ENCODE peak calls at places on chromosomes 5 and 9, in four cellular contexts. C, L, N and V are unnamed samples. For H3K9me3, the result is how much of the 10 kb centered on the place peaks cover.

GRCh38 chr5:142506046-142506445 is 179.8 kb downstream of the FGF1 start:
- DNase-seq in C (no peak), N (no peak), L (no peak), V (no peak)

GRCh38 chr9:16175461-16175860 is 622.6 kb downstream of the CCDC171 start:
- DNase-seq in N (no peak), L (no peak), C (no peak), V (no peak)

GRCh38 chr5:57327934-57328333 is 154.1 kb downstream of the GPBP1 start:
- DNase-seq in N (no peak), C (no peak), L (no peak), V (no peak)

GRCh38 chr9:137445930-137446431 is 4.8 kb upstream of the ENTPD8 start:
- DNase-seq in N (no peak), C (peak), L (no peak), V (no peak)

GRCh38 chr5:95773325-95774059 is 42.4 kb downstream of the RHOBTB3 start:
- DNase-seq in C (no peak), N (no peak), L (no peak), V (no peak)

GRCh38 chr9:18012170-18012569 is 433.3 kb downstream of the SH3GL2 start:
- DNase-seq in L (no peak), C (no peak), N (no peak), V (no peak)

GRCh38 chr9:37464426-37465248 is 613 bp downstream of the ZBTB5 start:
- DNase-seq in C (peak), N (peak), L (peak), V (peak)

GRCh38 chr9:91803143-91803940 is 146.7 kb downstream of the ROR2 start:
- DNase-seq in N (no peak), C (no peak), L (no peak), V (no peak)

GRCh38 chr5:113060410-113061025 is 83.9 kb downstream of the DCP2 start:
- DNase-seq in C (no peak), N (no peak), L (no peak), V (no peak)

GRCh38 chr9:136849960-136850865 is 1.0 kb downstream of the PHPT1 start:
- DNase-seq in L (no peak), N (no peak), C (no peak), V (no peak)

GRCh38 chr5:159504857-159505304 is 174.6 kb upstream of the IL12B start:
- DNase-seq in N (peak), L (no peak), C (no peak), V (no peak)

GRCh38 chr5:160438316-160439204 is 16.9 kb downstream of the PTTG1 start:
- DNase-seq in C (peak), L (peak), N (no peak), V (peak)

GRCh38 chr5:168471785-168472184 is 14.5 kb upstream of the RARS1 start:
- DNase-seq in C (no peak), N (no peak), L (no peak), V (no peak)

GRCh38 chr5:135133698-135134515 is 99.9 kb upstream of the PITX1 start:
- DNase-seq in L (peak), C (no peak), N (no peak), V (no peak)

GRCh38 chr5:174191076-174191475 is 145.6 kb downstream of the NSG2 start:
- DNase-seq in L (no peak), N (no peak), C (no peak), V (no peak)

GRCh38 chr5:13553896-13554295 is 390.6 kb downstream of the DNAH5 start:
- DNase-seq in L (no peak), C (no peak), N (no peak), V (no peak)

DNA sequence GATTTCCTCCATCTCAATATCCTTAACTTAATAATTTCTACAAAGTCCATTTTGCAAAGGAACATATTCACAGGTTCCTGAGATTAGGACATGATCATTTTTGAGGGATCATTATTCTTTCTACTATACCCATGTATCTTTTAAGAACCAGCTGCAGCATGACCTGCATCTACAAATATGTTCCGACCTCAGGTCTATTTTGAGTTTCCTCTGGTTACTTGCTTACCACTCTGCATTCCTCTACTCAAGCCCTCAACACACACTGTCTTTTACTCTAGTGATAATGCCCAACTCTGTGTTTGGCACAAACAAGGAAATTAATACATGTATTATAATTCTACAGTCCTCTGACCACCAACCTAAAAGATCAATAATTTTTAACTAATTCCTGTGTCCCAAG is 386.1 kb downstream of the DNAH5 start:
- DNase-seq in C (no peak), L (no peak), N (no peak), V (no peak)
- H3K9me3 ChIP-seq in C (under half), L (under half), N (under half), V (under half)

DNA sequence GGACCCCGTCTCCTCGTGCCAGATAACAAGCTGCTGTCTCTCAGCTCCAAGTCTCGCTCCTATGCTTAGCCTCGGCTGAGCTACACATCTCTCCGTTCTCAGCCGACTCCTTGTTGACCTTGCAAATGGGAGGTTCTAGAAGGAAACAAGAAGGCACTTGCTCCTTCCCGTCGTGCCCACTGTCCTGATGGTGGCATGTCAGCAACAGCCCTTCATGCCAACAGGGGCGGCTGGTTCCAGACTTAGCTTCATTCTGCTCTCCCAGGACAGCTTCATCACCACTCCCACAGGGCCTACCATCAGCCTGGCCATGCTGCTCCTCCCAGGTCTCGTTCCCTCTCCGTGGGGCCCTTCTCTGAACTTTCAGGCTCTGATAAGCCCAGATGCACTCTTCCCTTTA is 13.0 kb upstream of the RASGEF1C start:
- DNase-seq in L (no peak), N (no peak), C (no peak), V (no peak)
- H3K9me3 ChIP-seq in L (under half), N (under half), C (under half), V (half or more)

GRCh38 chr5:3878267-3878666 is 282.6 kb downstream of the IRX1 start:
- DNase-seq in N (no peak), C (no peak), L (no peak), V (no peak)

DNA sequence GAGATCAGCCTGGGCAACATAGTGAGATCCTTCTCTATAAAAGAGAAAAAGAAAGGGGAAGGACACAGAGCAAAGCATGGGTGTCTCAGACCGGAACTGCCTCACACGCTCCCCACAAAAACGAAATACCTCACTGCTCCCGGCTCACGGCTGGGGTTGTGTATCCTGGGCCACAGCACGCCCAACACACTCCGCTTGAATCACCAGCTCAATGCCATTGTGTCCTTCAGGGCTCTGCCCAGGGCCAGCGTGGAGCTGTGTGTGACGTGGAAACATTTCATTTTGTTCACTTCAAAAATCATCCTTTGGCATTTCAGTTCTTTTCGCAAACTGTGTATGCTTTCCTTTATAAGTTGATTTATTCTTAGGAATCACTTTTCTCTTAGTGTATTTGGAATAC is 279.5 kb downstream of the IRX1 start:
- DNase-seq in C (no peak), L (no peak), N (no peak), V (no peak)
- H3K9me3 ChIP-seq in C (under half), L (under half), N (under half), V (under half)

GRCh38 chr5:141398608-141399007 is 861 bp downstream of the PCDHGB5 start:
- DNase-seq in L (no peak), C (no peak), N (no peak), V (no peak)
- H3K9me3 ChIP-seq in L (under half), C (under half), N (under half), V (under half)

DNA sequence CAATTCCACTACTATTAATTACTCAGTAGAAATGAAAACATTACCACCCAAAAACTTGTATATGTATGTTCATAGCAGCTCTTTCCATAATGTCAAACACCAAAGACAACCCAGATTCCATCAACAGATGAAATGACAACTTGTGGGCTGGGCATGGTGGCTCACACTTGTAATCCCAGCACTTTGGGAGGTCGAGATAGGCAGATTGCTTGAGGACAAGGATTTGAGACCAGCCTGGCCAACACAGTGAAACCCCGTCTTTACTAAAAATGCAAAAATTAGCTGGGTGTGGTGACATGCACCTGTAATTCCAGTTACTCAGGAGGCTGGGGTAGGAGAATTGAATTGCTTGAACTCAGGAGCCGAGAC is 11.5 kb downstream of the UIMC1 start:
- DNase-seq in L (no peak), N (no peak), C (no peak), V (no peak)
- H3K9me3 ChIP-seq in L (under half), N (under half), C (under half), V (under half)

DNA sequence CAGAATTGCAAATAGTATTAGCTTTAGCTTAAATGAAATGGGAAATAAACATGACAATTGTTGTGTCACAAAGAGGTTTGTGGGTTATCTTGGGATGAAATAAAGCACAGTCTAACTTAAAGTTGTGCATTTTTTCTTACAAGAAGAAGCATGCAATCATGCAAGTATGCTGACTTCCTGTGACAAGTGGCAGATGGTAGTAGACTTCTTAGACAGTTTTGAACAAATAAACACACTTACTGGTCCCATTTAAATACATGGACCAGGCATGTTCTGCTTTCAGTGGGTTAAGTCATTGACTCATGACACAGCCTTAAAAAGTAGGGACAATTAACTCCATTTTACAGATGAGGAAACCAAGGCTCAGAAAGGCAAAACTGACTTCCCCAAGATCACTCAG is 15.9 kb upstream of the C5orf63 start:
- DNase-seq in L (no peak), N (no peak), C (no peak), V (no peak)
- H3K9me3 ChIP-seq in L (under half), N (under half), C (under half), V (under half)

GRCh38 chr5:27290166-27290565 is 251.8 kb upstream of the CDH9 start:
- DNase-seq in N (no peak), L (no peak), C (no peak), V (no peak)
- H3K9me3 ChIP-seq in N (under half), L (under half), C (under half), V (under half)

GRCh38 chr5:3220638-3221288 is 374.9 kb upstream of the IRX1 start:
- DNase-seq in L (no peak), C (no peak), N (no peak), V (no peak)
- H3K9me3 ChIP-seq in L (under half), C (under half), N (under half), V (under half)

DNA sequence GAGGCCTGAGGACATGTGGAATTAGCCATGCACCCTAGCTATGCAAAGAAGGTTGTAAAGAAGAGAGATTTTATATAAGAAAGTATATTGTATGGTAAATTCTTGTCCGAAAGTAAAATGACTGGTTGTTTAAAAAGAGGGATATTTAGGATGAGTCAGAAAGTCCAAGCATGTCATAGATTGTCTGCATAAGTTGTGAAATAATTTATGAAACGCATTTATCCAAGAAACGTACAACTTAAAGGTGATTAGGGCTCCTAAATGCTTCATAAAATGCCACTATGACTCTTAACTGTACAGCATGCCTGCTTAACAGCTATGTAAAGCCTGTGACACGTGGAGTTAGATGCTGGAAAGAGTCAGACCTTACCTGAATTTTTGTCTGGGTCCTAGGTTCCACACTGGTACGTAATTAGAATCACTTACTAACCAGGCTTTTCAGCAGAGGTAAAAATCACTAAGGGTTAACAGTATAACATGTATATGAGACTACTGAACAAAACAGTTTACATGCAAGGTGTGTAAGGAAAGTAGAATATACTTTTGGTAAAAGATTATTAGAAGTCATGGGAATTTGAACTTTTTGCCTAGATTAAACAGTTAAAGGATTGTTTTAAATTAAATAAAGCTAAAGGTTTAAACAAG is 37.0 kb upstream of the ARL15 start:
- DNase-seq in L (no peak), N (no peak), C (no peak), V (no peak)
- H3K9me3 ChIP-seq in L (under half), N (under half), C (under half), V (under half)